ENCODE peak calls at places on chromosomes 4 and X, in five cellular contexts. One of them, this sample, is unnamed.

GRCh38 chr4:94126669-94127068 is 81.0 kb upstream of the SMARCAD1 start:
- DNase-seq in A549: peak; percentile 7
- DNase-seq in body of pancreas: no peak
- DNase-seq in left lung: no peak
- DNase-seq in pancreas: no peak
- DNase-seq in this sample: no peak

GRCh38 chr4:75412746-75413145 is 101.5 kb downstream of the RCHY1 start:
- DNase-seq in left lung: no peak
- DNase-seq in pancreas: no peak
- DNase-seq in body of pancreas: no peak
- DNase-seq in A549: no peak
- DNase-seq in this sample: no peak

GRCh38 chr4:8775751-8776355 is 95.8 kb downstream of the HMX1 start:
- DNase-seq in left lung: peak; percentile 70
- DNase-seq in body of pancreas: no peak
- DNase-seq in pancreas: peak; percentile 52
- DNase-seq in A549: no peak
- DNase-seq in this sample: no peak

GRCh38 chr4:38160487-38161207 is 200.4 kb downstream of the PTTG2 start:
- DNase-seq in pancreas: no peak
- DNase-seq in body of pancreas: peak; percentile 71
- DNase-seq in left lung: no peak
- DNase-seq in A549: peak; percentile 86
- DNase-seq in this sample: peak; percentile 47

GRCh38 chr4:112290341-112290740 is 4.6 kb upstream of the TIFA start:
- DNase-seq in left lung: no peak
- DNase-seq in body of pancreas: no peak
- DNase-seq in pancreas: no peak
- DNase-seq in A549: no peak
- DNase-seq in this sample: no peak

GRCh38 chrX:30858098-30858497 is 31.0 kb downstream of the TAB3 start:
- DNase-seq in left lung: no peak
- DNase-seq in pancreas: no peak
- DNase-seq in A549: no peak
- DNase-seq in body of pancreas: no peak
- DNase-seq in this sample: no peak

GRCh38 chrX:24928114-24928513 is 87.7 kb downstream of the ARX start:
- DNase-seq in pancreas: no peak
- DNase-seq in body of pancreas: no peak
- DNase-seq in A549: no peak
- DNase-seq in left lung: no peak
- DNase-seq in this sample: no peak

GRCh38 chrX:29661290-29661689 is 554.1 kb upstream of the MAGEB2 start:
- DNase-seq in pancreas: no peak
- DNase-seq in left lung: no peak
- DNase-seq in A549: peak; percentile 9
- DNase-seq in body of pancreas: no peak
- DNase-seq in this sample: no peak

GRCh38 chr4:146243141-146243882 is 29.0 kb downstream of the REELD1 start:
- DNase-seq in left lung: peak; percentile 82
- DNase-seq in pancreas: peak; percentile 55
- DNase-seq in body of pancreas: no peak
- DNase-seq in A549: peak; percentile 17
- DNase-seq in this sample: no peak

GRCh38 chr4:105399535-105400161 is 74.2 kb downstream of the PPA2 start:
- DNase-seq in body of pancreas: no peak
- DNase-seq in left lung: no peak
- DNase-seq in pancreas: no peak
- DNase-seq in A549: peak; percentile 13
- DNase-seq in this sample: no peak

GRCh38 chr4:90718926-90719325 is 591.7 kb downstream of the CCSER1 start:
- DNase-seq in body of pancreas: no peak
- DNase-seq in A549: no peak
- DNase-seq in left lung: no peak
- DNase-seq in pancreas: peak; percentile 16
- DNase-seq in this sample: no peak

GRCh38 chrX:153426204-153426603 is 14.9 kb downstream of the ZFP92 start:
- DNase-seq in body of pancreas: no peak
- DNase-seq in A549: no peak
- DNase-seq in pancreas: no peak
- DNase-seq in left lung: no peak
- DNase-seq in this sample: no peak

GRCh38 chrX:153420851-153421599 is 9.8 kb downstream of the ZFP92 start:
- DNase-seq in pancreas: peak; percentile 68
- DNase-seq in left lung: no peak
- DNase-seq in body of pancreas: no peak
- DNase-seq in A549: no peak
- DNase-seq in this sample: no peak

GRCh38 chrX:153423652-153424051 is 12.4 kb downstream of the ZFP92 start:
- DNase-seq in left lung: no peak
- DNase-seq in pancreas: no peak
- DNase-seq in A549: no peak
- DNase-seq in body of pancreas: no peak
- DNase-seq in this sample: no peak

GRCh38 chrX:153417637-153418036 is 6.4 kb downstream of the ZFP92 start:
- DNase-seq in body of pancreas: no peak
- DNase-seq in pancreas: no peak
- DNase-seq in left lung: no peak
- DNase-seq in A549: no peak
- DNase-seq in this sample: no peak

GRCh38 chrX:153421856-153422255 is 10.6 kb downstream of the ZFP92 start:
- DNase-seq in pancreas: no peak
- DNase-seq in body of pancreas: no peak
- DNase-seq in A549: no peak
- DNase-seq in left lung: no peak
- DNase-seq in this sample: no peak
- H3K9me3 ChIP-seq in pancreas: no peaks in the 10 kb centered on the region
- H3K9me3 ChIP-seq in body of pancreas: no peaks in the 10 kb centered on the region
- H3K9me3 ChIP-seq in A549: no peaks in the 10 kb centered on the region
- H3K9me3 ChIP-seq in left lung: no peaks in the 10 kb centered on the region
- H3K9me3 ChIP-seq in this sample: no peaks in the 10 kb centered on the region

DNA sequence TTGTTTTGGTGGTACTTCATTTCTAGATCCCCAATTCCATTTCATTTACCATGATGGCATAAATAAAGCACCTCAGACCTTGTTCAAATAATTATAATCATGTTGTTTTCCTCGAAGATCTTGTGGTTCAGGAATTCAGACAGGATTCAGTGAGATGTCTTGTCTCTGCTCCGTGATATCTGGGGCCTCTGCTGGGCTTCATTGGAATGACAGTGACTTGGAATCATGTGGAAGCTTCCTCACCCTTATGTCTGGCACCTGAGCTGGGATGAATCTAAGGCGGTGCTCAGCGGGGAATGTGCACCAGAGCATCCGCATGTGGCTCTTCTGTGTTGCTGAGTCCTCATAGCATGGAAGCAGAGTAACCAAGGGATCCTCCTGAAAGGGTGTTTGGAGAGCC is 132.2 kb downstream of the VEGFC start:
- DNase-seq in pancreas: no peak
- DNase-seq in body of pancreas: no peak
- DNase-seq in left lung: no peak
- DNase-seq in A549: peak; percentile 42
- DNase-seq in this sample: no peak
- TF ChIP-seq CTCF in pancreas: no peak
- TF ChIP-seq CTCF in body of pancreas: no peak
- TF ChIP-seq CTCF in left lung: no peak
- TF ChIP-seq CTCF in A549: no peak
- TF ChIP-seq CTCF in this sample: no peak

DNA sequence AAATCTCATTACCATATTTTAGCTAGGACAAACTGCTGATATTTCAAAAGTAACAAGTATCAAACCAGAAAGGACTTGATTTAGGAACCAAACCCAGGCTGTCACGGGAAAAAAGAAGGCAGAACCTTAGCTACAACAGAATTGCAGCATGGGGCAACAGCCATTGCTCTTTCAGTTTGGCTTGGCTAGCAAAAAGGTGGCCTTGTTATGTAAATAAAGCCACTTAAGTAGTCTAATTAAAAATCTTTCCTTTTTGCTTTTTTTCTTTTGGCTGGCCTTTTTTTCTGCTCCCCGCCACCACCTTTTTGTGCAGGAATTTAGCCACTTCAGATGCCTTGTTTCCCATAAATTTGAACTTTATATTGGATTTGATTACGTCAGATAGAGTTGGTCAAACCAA is 235.9 kb downstream of the CPXCR1 start:
- DNase-seq in body of pancreas: no peak
- DNase-seq in left lung: no peak
- DNase-seq in pancreas: no peak
- DNase-seq in A549: no peak
- DNase-seq in this sample: no peak
- H3K27ac ChIP-seq in body of pancreas: no peak overlapping the region
- H3K27ac ChIP-seq in left lung: no peak overlapping the region
- H3K27ac ChIP-seq in pancreas: no peak overlapping the region
- H3K27ac ChIP-seq in A549: no peak overlapping the region
- H3K27ac ChIP-seq in this sample: no peak overlapping the region

GRCh38 chr4:186304216-186304615 is 38.2 kb downstream of the F11 start:
- DNase-seq in A549: no peak
- DNase-seq in body of pancreas: no peak
- DNase-seq in pancreas: no peak
- DNase-seq in left lung: no peak
- DNase-seq in this sample: no peak
- H3K9me3 ChIP-seq in A549: no peaks in the 10 kb centered on the region
- H3K9me3 ChIP-seq in body of pancreas: no peaks in the 10 kb centered on the region
- H3K9me3 ChIP-seq in pancreas: no peaks in the 10 kb centered on the region
- H3K9me3 ChIP-seq in left lung: no peaks in the 10 kb centered on the region
- H3K9me3 ChIP-seq in this sample: no peaks in the 10 kb centered on the region

DNA sequence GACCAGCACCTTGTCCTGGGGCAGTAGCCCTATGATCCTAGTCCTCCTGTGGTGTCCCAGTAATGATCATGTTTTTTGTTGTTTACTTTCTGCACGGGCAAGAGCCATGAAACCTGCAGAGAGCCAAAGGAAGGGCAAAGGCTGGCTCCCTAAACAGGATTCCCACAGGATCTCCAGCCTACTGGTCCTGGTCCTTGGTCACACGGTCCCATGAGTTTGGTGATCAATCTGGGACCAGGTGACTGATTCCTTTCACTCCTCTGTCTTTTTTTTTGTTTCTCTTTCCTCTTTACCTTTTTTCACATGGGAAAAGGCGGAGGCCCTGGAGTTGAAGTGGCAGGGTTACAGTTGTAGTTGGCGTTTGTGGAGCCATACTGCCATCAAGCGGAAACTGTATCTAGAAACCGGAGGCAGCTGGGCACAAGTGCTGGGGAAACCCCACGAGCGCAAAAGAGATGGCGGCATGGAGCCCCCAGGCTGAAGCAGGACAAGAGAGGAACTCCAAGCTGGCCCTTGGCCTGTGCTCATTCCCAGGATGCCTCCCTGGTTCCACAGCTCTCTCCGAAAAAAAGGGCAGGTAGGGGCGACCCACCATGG is 34.6 kb downstream of the NBDY start:
- DNase-seq in body of pancreas: no peak
- DNase-seq in pancreas: peak; percentile 79
- DNase-seq in A549: no peak
- DNase-seq in left lung: no peak
- DNase-seq in this sample: no peak
- TF ChIP-seq CTCF in body of pancreas: no peak
- TF ChIP-seq CTCF in pancreas: no peak
- TF ChIP-seq CTCF in A549: no peak
- TF ChIP-seq CTCF in left lung: no peak
- TF ChIP-seq CTCF in this sample: no peak

DNA sequence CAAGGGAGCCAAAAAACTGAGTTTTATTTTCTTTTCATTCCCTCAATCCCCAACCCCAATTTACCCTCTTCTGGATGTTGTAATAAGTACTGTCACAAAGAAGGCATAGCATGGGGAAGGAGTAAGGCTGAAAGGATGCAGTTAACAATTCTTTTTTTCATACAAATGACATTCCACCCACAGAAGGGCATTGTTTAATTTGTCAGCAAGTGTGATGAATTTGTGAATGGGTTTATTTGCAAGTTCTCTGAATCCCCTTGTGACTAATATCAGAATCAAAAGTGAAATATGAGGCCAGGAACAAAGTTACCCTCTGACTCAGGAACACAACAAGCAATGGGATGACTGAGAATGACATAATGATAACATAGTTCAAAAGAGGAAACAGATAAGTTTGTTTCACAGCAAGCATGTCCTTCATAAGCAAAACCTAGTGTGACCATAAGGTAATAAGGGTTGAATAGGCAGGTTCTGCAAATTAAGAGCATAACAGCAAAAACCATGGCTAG is 2.1 kb downstream of the GEMIN8 start:
- DNase-seq in A549: peak; percentile 22
- DNase-seq in left lung: no peak
- DNase-seq in body of pancreas: no peak
- DNase-seq in pancreas: no peak
- DNase-seq in this sample: no peak
- H3K27ac ChIP-seq in A549: no peak overlapping the region
- H3K27ac ChIP-seq in left lung: peak overlapping the region; percentile 91
- H3K27ac ChIP-seq in body of pancreas: no peak overlapping the region
- H3K27ac ChIP-seq in pancreas: no peak overlapping the region
- H3K27ac ChIP-seq in this sample: no peak overlapping the region

GRCh38 chr4:572594-572993 is 3.5 kb downstream of the TMEM271 start:
- DNase-seq in pancreas: no peak
- DNase-seq in body of pancreas: no peak
- DNase-seq in A549: no peak
- DNase-seq in left lung: no peak
- DNase-seq in this sample: no peak

GRCh38 chr4:570754-571153 is 5.3 kb downstream of the TMEM271 start:
- DNase-seq in A549: no peak
- DNase-seq in body of pancreas: no peak
- DNase-seq in left lung: no peak
- DNase-seq in pancreas: no peak
- DNase-seq in this sample: no peak

GRCh38 chr4:569958-570667 is 6.0 kb downstream of the TMEM271 start:
- DNase-seq in A549: no peak
- DNase-seq in body of pancreas: no peak
- DNase-seq in pancreas: no peak
- DNase-seq in left lung: peak; percentile 45
- DNase-seq in this sample: no peak

GRCh38 chr4:573122-573892 is 2.8 kb downstream of the TMEM271 start:
- DNase-seq in body of pancreas: no peak
- DNase-seq in pancreas: no peak
- DNase-seq in left lung: no peak
- DNase-seq in A549: no peak
- DNase-seq in this sample: no peak

GRCh38 chr4:571838-572572 is 4.1 kb downstream of the TMEM271 start:
- DNase-seq in A549: no peak
- DNase-seq in body of pancreas: no peak
- DNase-seq in pancreas: no peak
- DNase-seq in left lung: peak; percentile 68
- DNase-seq in this sample: no peak
- H3K9me3 ChIP-seq in A549: no peaks in the 10 kb centered on the region
- H3K9me3 ChIP-seq in body of pancreas: no peaks in the 10 kb centered on the region
- H3K9me3 ChIP-seq in pancreas: no peaks in the 10 kb centered on the region
- H3K9me3 ChIP-seq in left lung: no peaks in the 10 kb centered on the region
- H3K9me3 ChIP-seq in this sample: no peaks in the 10 kb centered on the region

DNA sequence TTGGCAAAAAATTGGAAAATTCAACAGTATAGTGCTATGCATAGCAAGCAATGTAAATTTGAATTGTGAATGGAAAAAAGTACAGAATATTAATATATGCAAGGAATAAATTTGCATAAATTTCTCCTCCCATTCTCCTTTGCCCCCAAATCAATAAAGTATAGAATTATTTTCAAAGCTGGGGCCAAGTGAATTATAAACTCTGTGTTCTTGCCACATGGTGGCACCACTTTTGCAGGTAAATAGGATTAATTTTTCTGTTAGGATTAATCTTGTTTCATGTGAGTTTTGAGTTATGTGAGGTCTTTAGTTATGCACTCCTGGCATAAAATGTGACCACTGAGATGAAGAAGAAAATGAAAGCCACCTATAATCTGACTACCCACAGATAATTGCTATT is 19.9 kb downstream of the COPS4 start:
- DNase-seq in left lung: no peak
- DNase-seq in pancreas: no peak
- DNase-seq in A549: peak; percentile 27
- DNase-seq in body of pancreas: no peak
- DNase-seq in this sample: no peak
- TF ChIP-seq CTCF in left lung: no peak
- TF ChIP-seq CTCF in pancreas: no peak
- TF ChIP-seq CTCF in A549: peak; percentile 55
- TF ChIP-seq CTCF in body of pancreas: no peak
- TF ChIP-seq CTCF in this sample: peak; percentile 43